ENCODE peak calls at places on chromosomes 12 and 14, in seven cellular contexts. T, E, H, Y, I, W and F are unnamed samples.
A peak's percentile ranks its signal among the peaks of the same experiment; 100 is the strongest.

GRCh38 chr14:77213657-77214016 is 32.0 kb downstream of the TMEM63C start:
- DNase-seq in T (no peak), E (no peak), H (no peak), Y (no peak), I (no peak), W (no peak), F (no peak)

GRCh38 chr14:22039938-22040780 is 366.5 kb upstream of the OR4E1 start:
- DNase-seq in T (no peak), E (peak; percentile 14), H (no peak), Y (no peak), I (no peak), W (no peak), F (no peak)

GRCh38 chr12:104828015-104828414 is 130.1 kb downstream of the SLC41A2 start:
- DNase-seq in T (no peak), E (no peak), H (no peak), Y (peak; percentile 48), I (no peak), W (no peak), F (peak; percentile 64)

GRCh38 chr12:54000105-54000773 is at the start of gene HOXC9:
- DNase-seq in T (no peak), E (no peak), H (peak; percentile 71), Y (no peak), I (no peak), W (no peak), F (no peak)

GRCh38 chr12:131639270-131639940 is 71.5 kb upstream of the SFSWAP start:
- DNase-seq in T (no peak), E (no peak), H (no peak), Y (no peak), I (no peak), W (no peak), F (no peak)

GRCh38 chr14:70964492-70964891 is 57.2 kb downstream of the PCNX1 start:
- DNase-seq in T (no peak), E (no peak), H (no peak), Y (no peak), I (no peak), W (no peak), F (no peak)

GRCh38 chr12:81963026-81963425 is 203.9 kb upstream of the PPFIA2 start:
- DNase-seq in T (no peak), E (no peak), H (no peak), Y (no peak), I (no peak), W (no peak), F (no peak)

GRCh38 chr12:115570271-115570777 is 707.2 kb downstream of the MED13L start:
- DNase-seq in T (peak; percentile 58), E (no peak), H (peak; percentile 49), Y (no peak), I (no peak), W (no peak), F (no peak)

GRCh38 chr14:80095623-80096022 is 115.7 kb downstream of the DIO2 start:
- DNase-seq in T (no peak), E (no peak), H (no peak), Y (no peak), I (no peak), W (no peak), F (no peak)

GRCh38 chr12:86551146-86551571 is 295.0 kb upstream of the MGAT4C start:
- DNase-seq in T (no peak), E (no peak), H (no peak), Y (peak; percentile 49), I (no peak), W (no peak), F (peak; percentile 64)

GRCh38 chr12:123126294-123127144 is 24.4 kb downstream of the PITPNM2 start:
- DNase-seq in T (no peak), E (no peak), H (no peak), Y (no peak), I (no peak), W (no peak), F (no peak)

GRCh38 chr12:121529184-121529583 is 51.6 kb downstream of the KDM2B start:
- DNase-seq in T (no peak), E (no peak), H (no peak), Y (no peak), I (no peak), W (no peak), F (no peak)

GRCh38 chr14:61434315-61434714 is 112.9 kb downstream of the PRKCH start:
- DNase-seq in T (no peak), E (no peak), H (no peak), Y (no peak), I (no peak), W (no peak), F (no peak)

GRCh38 chr12:96473394-96474093 is 15.8 kb upstream of the CFAP54 start:
- DNase-seq in T (no peak), E (no peak), H (no peak), Y (no peak), I (no peak), W (no peak), F (no peak)

GRCh38 chr14:74634481-74634880 is 22.4 kb upstream of the LTBP2 start:
- DNase-seq in T (no peak), E (no peak), H (no peak), Y (no peak), I (no peak), W (no peak), F (no peak)

GRCh38 chr12:54304187-54304810 is 3.5 kb upstream of the NFE2 start:
- DNase-seq in T (no peak), E (no peak), H (no peak), Y (peak; percentile 54), I (peak; percentile 42), W (no peak), F (peak; percentile 87)

GRCh38 chr12:14367097-14367661 is 1.7 kb downstream of the ATF7IP start:
- DNase-seq in T (no peak), E (no peak), H (peak; percentile 26), Y (no peak), I (peak; percentile 36), W (no peak), F (no peak)

GRCh38 chr14:95935228-95935822 is 58.7 kb downstream of the TUNAR start:
- DNase-seq in T (no peak), E (no peak), H (no peak), Y (no peak), I (no peak), W (no peak), F (no peak)

GRCh38 chr12:12715459-12716150 is 1.6 kb upstream of the CDKN1B start:
- DNase-seq in T (peak; percentile 35), E (no peak), H (peak; percentile 58), Y (no peak), I (peak; percentile 57), W (no peak), F (no peak)

GRCh38 chr12:4807116-4807783 is 87.0 kb downstream of the GALNT8 start:
- DNase-seq in T (no peak), E (no peak), H (peak; percentile 17), Y (no peak), I (no peak), W (no peak), F (no peak)

GRCh38 chr14:60183724-60184596 is 18.8 kb upstream of the DHRS7 start:
- DNase-seq in T (peak; percentile 64), E (peak; percentile 3), H (no peak), Y (no peak), I (peak; percentile 89), W (no peak), F (no peak)

GRCh38 chr12:27488479-27488878 is 35.5 kb upstream of the PPFIBP1 start:
- DNase-seq in T (no peak), E (no peak), H (no peak), Y (no peak), I (peak; percentile 13), W (no peak), F (no peak)

GRCh38 chr12:16603265-16603915 is 2.6 kb downstream of the LMO3 start:
- DNase-seq in T (no peak), E (no peak), H (peak; percentile 92), Y (no peak), I (no peak), W (no peak), F (no peak)

GRCh38 chr12:92593734-92594402 is 108.9 kb upstream of the PLEKHG7 start:
- DNase-seq in T (no peak), E (peak; percentile 76), H (no peak), Y (no peak), I (no peak), W (peak; percentile 36), F (peak; percentile 33)

GRCh38 chr12:71578694-71579258 is 84.9 kb downstream of the ZFC3H1 start:
- DNase-seq in T (no peak), E (no peak), H (peak; percentile 15), Y (no peak), I (no peak), W (no peak), F (no peak)

GRCh38 chr12:74449872-74450271 is 87.8 kb upstream of the ATXN7L3B start:
- DNase-seq in T (no peak), E (no peak), H (no peak), Y (no peak), I (no peak), W (no peak), F (no peak)

GRCh38 chr12:121295746-121296617 is 527 bp downstream of the CAMKK2 start:
- DNase-seq in T (no peak), E (no peak), H (peak; percentile 66), Y (no peak), I (peak; percentile 60), W (no peak), F (peak; percentile 56)

GRCh38 chr14:68141531-68142088 is 322.0 kb downstream of the RAD51B start:
- DNase-seq in T (no peak), E (no peak), H (no peak), Y (no peak), I (no peak), W (no peak), F (no peak)

GRCh38 chr12:54164402-54165145 is 24.2 kb downstream of the SMUG1 start:
- DNase-seq in T (no peak), E (no peak), H (peak; percentile 96), Y (no peak), I (peak; percentile 95), W (no peak), F (no peak)

GRCh38 chr14:58626441-58626840 is 11.3 kb upstream of the DACT1 start:
- DNase-seq in T (no peak), E (no peak), H (no peak), Y (no peak), I (no peak), W (no peak), F (no peak)

GRCh38 chr14:70822706-70823185 is 13.4 kb upstream of the MAP3K9 start:
- DNase-seq in T (peak; percentile 66), E (peak; percentile 5), H (peak; percentile 73), Y (peak; percentile 53), I (peak; percentile 70), W (no peak), F (peak; percentile 64)

GRCh38 chr14:104708606-104709268 is 15.3 kb upstream of the ADSS1 start:
- DNase-seq in T (peak; percentile 49), E (peak; percentile 58), H (peak; percentile 82), Y (peak; percentile 78), I (peak; percentile 87), W (peak; percentile 60), F (peak; percentile 86)

GRCh38 chr12:114666746-114667668 is 17.0 kb downstream of the TBX3 start:
- DNase-seq in T (no peak), E (no peak), H (no peak), Y (no peak), I (no peak), W (no peak), F (no peak)

GRCh38 chr12:52519826-52520662 is at the start of gene KRT5:
- DNase-seq in T (no peak), E (no peak), H (peak; percentile 56), Y (no peak), I (no peak), W (no peak), F (no peak)

GRCh38 chr12:12979151-12979550 is 20.9 kb downstream of the HEBP1 start:
- DNase-seq in T (no peak), E (no peak), H (no peak), Y (no peak), I (no peak), W (no peak), F (no peak)

GRCh38 chr12:60066655-60067054 is 470.8 kb downstream of the SLC16A7 start:
- DNase-seq in T (no peak), E (no peak), H (no peak), Y (no peak), I (no peak), W (no peak), F (no peak)

GRCh38 chr12:93563807-93564538 is 8.5 kb upstream of the SOCS2 start:
- DNase-seq in T (no peak), E (no peak), H (peak; percentile 16), Y (no peak), I (peak; percentile 12), W (no peak), F (no peak)

GRCh38 chr12:118706437-118706836 is 274.9 kb upstream of the SRRM4 start:
- DNase-seq in T (no peak), E (no peak), H (no peak), Y (no peak), I (no peak), W (no peak), F (no peak)